ENCODE peak calls at places on chromosomes 16 and 17, in seven cellular contexts. V is esophagus muscularis mucosa, W is BJ, T is lower leg skin, Z is left ventricle myocardium inferior, G is AG09319, U is Calu3. C is an unnamed sample.

GRCh38 chr17:51322390-51323029 is 62.2 kb downstream of the UTP18 start:
- DNase-seq in U (peak; percentile 36), W (no peak), G (no peak), Z (no peak), V (no peak), T (no peak), C (no peak)

GRCh38 chr17:75774471-75774987 is 9.5 kb upstream of the GALK1 start:
- DNase-seq in W (no peak), Z (no peak), G (no peak), V (no peak), U (no peak), T (no peak), C (no peak)

GRCh38 chr16:82936941-82937551 is 310.3 kb downstream of the CDH13 start:
- DNase-seq in Z (no peak), G (no peak), V (no peak), T (no peak), W (no peak), U (no peak), C (no peak)

GRCh38 chr17:49455226-49455968 is 39.7 kb upstream of the NGFR start:
- DNase-seq in T (no peak), G (no peak), V (no peak), U (no peak), W (no peak), Z (no peak), C (no peak)

GRCh38 chr17:57544381-57544780 is 200.7 kb downstream of the CCDC182 start:
- DNase-seq in U (no peak), T (no peak), Z (no peak), G (no peak), W (no peak), V (no peak), C (no peak)

GRCh38 chr17:27217631-27218030 is 76.3 kb upstream of the WSB1 start:
- DNase-seq in Z (no peak), V (no peak), T (no peak), W (no peak), G (no peak), U (no peak), C (no peak)

GRCh38 chr17:2369551-2370210 is 31.2 kb downstream of the MNT start:
- DNase-seq in V (no peak), W (no peak), U (no peak), T (no peak), Z (no peak), G (no peak), C (no peak)

GRCh38 chr16:4913130-4913773 is 23.7 kb downstream of the PPL start:
- DNase-seq in Z (no peak), V (no peak), U (no peak), W (no peak), T (no peak), G (no peak), C (no peak)

GRCh38 chr17:32006957-32007462 is at the start of gene LRRC37B:
- DNase-seq in U (peak; percentile 92), T (peak; percentile 98), W (peak; percentile 16), V (peak; percentile 97), Z (peak; percentile 90), G (peak; percentile 29), C (peak; percentile 84)

GRCh38 chr17:65557349-65558310 is 3.8 kb downstream of the AXIN2 start:
- DNase-seq in W (no peak), Z (no peak), T (no peak), G (no peak), V (no peak), U (no peak), C (no peak)

GRCh38 chr17:29590261-29590978 is 972 bp upstream of the GIT1 start:
- DNase-seq in V (no peak), T (no peak), Z (no peak), W (no peak), U (no peak), G (no peak), C (no peak)

GRCh38 chr16:50598256-50598894 is 50.2 kb downstream of the NKD1 start:
- DNase-seq in T (no peak), W (no peak), Z (peak; percentile 82), U (no peak), G (no peak), V (no peak), C (peak; percentile 33)

GRCh38 chr16:74225278-74225677 is 71.3 kb upstream of the PSMD7 start:
- DNase-seq in T (no peak), U (no peak), G (no peak), Z (no peak), W (no peak), V (peak; percentile 26), C (no peak)

GRCh38 chr16:74224828-74225227 is 71.8 kb upstream of the PSMD7 start:
- DNase-seq in U (no peak), V (peak; percentile 17), Z (no peak), G (no peak), W (no peak), T (no peak), C (no peak)

GRCh38 chr16:74230126-74230525 is 66.5 kb upstream of the PSMD7 start:
- DNase-seq in G (no peak), V (peak; percentile 64), W (no peak), T (no peak), U (no peak), Z (no peak), C (no peak)

GRCh38 chr16:74226361-74226979 is 70.1 kb upstream of the PSMD7 start:
- DNase-seq in V (peak; percentile 10), W (no peak), U (no peak), T (no peak), Z (no peak), G (no peak), C (no peak)
- TF ChIP-seq CTCF in V (peak; percentile 35), W (peak; percentile 34), U (no peak), T (no peak), Z (peak; percentile 59), G (peak; percentile 55), C (no peak)

GRCh38 chr17:41518031-41518430 is 659 bp downstream of the KRT15 start:
- DNase-seq in G (no peak), T (no peak), Z (no peak), W (no peak), V (no peak), U (no peak), C (no peak)

GRCh38 chr17:41520821-41521521 is 2.3 kb upstream of the KRT15 start:
- DNase-seq in W (no peak), U (peak; percentile 70), Z (no peak), T (no peak), V (no peak), G (no peak), C (no peak)

GRCh38 chr17:41519501-41520224 is 973 bp upstream of the KRT15 start:
- DNase-seq in G (no peak), V (no peak), U (peak; percentile 73), T (no peak), W (no peak), Z (no peak), C (no peak)

GRCh38 chr17:41516828-41517283 is 1.8 kb downstream of the KRT15 start:
- DNase-seq in U (no peak), T (no peak), W (no peak), G (no peak), Z (no peak), V (no peak), C (no peak)

DNA sequence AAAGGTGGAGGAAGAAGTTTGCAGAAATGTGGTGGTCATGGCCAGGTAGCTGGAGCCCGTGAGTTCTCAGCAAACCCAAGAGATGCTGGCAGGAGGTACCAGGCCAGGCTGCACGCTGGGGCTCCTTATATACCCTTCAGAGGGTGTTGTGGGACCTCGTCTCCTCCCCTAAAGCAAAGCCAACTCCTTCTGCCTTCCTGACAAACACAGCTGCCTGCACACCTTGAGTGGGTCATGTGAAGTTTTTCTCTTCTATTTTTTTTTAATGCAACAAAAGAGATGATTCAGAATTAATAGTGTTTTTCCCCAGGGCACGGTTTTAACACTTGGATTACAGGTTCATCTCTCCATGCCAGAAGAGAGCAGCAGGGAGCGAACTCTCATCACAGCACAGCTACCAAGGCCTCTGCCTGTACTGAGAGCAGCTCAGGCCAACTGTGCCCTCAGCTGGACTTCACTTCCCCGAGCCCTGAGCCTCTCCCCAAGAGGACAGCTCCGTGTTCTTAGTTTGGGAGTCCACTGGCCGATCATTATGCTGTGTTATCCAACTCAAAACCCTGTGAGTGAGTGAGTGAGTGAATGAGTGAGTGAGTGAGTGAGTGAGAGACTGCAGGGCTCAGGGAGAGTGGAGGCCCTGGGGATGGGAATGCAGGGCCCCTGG is at the start of gene KRT15:
- DNase-seq in G (no peak), V (no peak), Z (no peak), T (no peak), U (no peak), W (no peak), C (no peak)
- TF ChIP-seq CTCF in G (no peak), V (no peak), Z (no peak), T (no peak), U (no peak), W (peak; percentile 24), C (no peak)

GRCh38 chr16:64627288-64627687 is 494.6 kb downstream of the CDH11 start:
- DNase-seq in W (no peak), V (no peak), U (no peak), G (no peak), T (no peak), Z (no peak), C (no peak)
- TF ChIP-seq CTCF in W (no peak), V (no peak), U (no peak), G (no peak), T (no peak), Z (no peak), C (no peak)

GRCh38 chr16:30052671-30053372 is 12.7 kb upstream of the ALDOA start:
- DNase-seq in Z (peak; percentile 94), G (peak; percentile 75), U (peak; percentile 98), V (peak; percentile 98), T (peak; percentile 98), W (no peak), C (peak; percentile 84)

GRCh38 chr16:30046588-30046987 is 15.5 kb upstream of the TLCD3B start:
- DNase-seq in U (no peak), G (no peak), V (no peak), W (no peak), Z (no peak), T (no peak), C (no peak)

GRCh38 chr16:30051518-30051917 is 14.0 kb upstream of the ALDOA start:
- DNase-seq in T (no peak), G (no peak), W (no peak), V (no peak), U (no peak), Z (no peak), C (no peak)

GRCh38 chr16:30053376-30054015 is 12.1 kb upstream of the ALDOA start:
- DNase-seq in U (no peak), V (no peak), G (no peak), Z (no peak), T (no peak), W (no peak), C (no peak)

GRCh38 chr16:30049871-30050270 is 15.7 kb upstream of the ALDOA start:
- DNase-seq in G (no peak), V (no peak), T (no peak), Z (no peak), W (no peak), U (no peak), C (no peak)
- TF ChIP-seq CTCF in G (no peak), V (no peak), T (no peak), Z (no peak), W (no peak), U (no peak), C (no peak)

C was measured in gastrocnemius medialis.